ENCODE peak calls at places on chromosomes 13 and 19, in five cellular contexts. O is HCT116, Q is GM12878, A is HepG2, C is K562. N is an unnamed sample.

GRCh38 chr13:65460136-65460535 is 1770.0 kb downstream of the PCDH9 start:
- DNase-seq in O (no peak), C (no peak), A (no peak), Q (no peak), N (no peak)

GRCh38 chr13:34361528-34361927 is 543.6 kb downstream of the RFC3 start:
- DNase-seq in A (no peak), O (no peak), C (no peak), Q (no peak), N (no peak)

GRCh38 chr13:32538234-32538620 is 368 bp downstream of the N4BP2L2 start:
- DNase-seq in A (peak), C (no peak), O (no peak), Q (no peak), N (no peak)

GRCh38 chr13:44382635-44383145 is 9.1 kb downstream of the SERP2 start:
- DNase-seq in O (no peak), C (peak), Q (no peak), A (no peak), N (no peak)

GRCh38 chr13:75405976-75406703 is 75.8 kb downstream of the TBC1D4 start:
- DNase-seq in C (no peak), A (no peak), O (no peak), Q (no peak), N (no peak)

GRCh38 chr19:33052352-33052972 is 12.2 kb downstream of the RHPN2 start:
- DNase-seq in O (no peak), A (peak), C (no peak), Q (no peak), N (no peak)

GRCh38 chr19:474126-475078 is 13.6 kb upstream of the SHC2 start:
- DNase-seq in C (no peak), A (no peak), O (no peak), Q (no peak), N (no peak)

GRCh38 chr13:23695711-23696512 is 125.7 kb downstream of the TNFRSF19 start:
- DNase-seq in Q (no peak), O (no peak), A (no peak), C (no peak), N (no peak)

GRCh38 chr19:35000647-35001501 is 751 bp downstream of the GRAMD1A start:
- DNase-seq in C (peak), A (peak), Q (no peak), O (no peak), N (peak)

GRCh38 chr13:31629085-31629785 is 110.1 kb upstream of the RXFP2 start:
- DNase-seq in Q (no peak), O (no peak), C (no peak), A (no peak), N (no peak)

GRCh38 chr19:17424743-17425365 is 5.0 kb downstream of the MVB12A start:
- DNase-seq in O (no peak), C (peak), Q (no peak), A (no peak), N (no peak)

GRCh38 chr13:98370261-98370660 is 193.2 kb upstream of the RNF113B start:
- DNase-seq in O (no peak), A (no peak), Q (no peak), C (no peak), N (peak)

GRCh38 chr13:27023385-27023784 is 148.2 kb downstream of the USP12 start:
- DNase-seq in O (no peak), A (no peak), Q (no peak), C (no peak), N (no peak)

GRCh38 chr13:111610077-111610476 is 289.6 kb downstream of the TEX29 start:
- DNase-seq in O (no peak), C (no peak), Q (no peak), A (no peak), N (no peak)

GRCh38 chr19:36215276-36216171 is 618 bp downstream of the ZNF146 start:
- DNase-seq in A (no peak), C (peak), Q (no peak), O (no peak), N (no peak)

GRCh38 chr13:113410472-113411201 is 42.7 kb downstream of the ADPRHL1 start:
- DNase-seq in O (peak), Q (no peak), C (no peak), A (peak), N (no peak)

GRCh38 chr19:47253467-47253881 is 2.9 kb upstream of the CCDC9 start:
- DNase-seq in O (no peak), Q (no peak), C (no peak), A (peak), N (no peak)

GRCh38 chr19:9917322-9917721 is 19.0 kb downstream of the OLFM2 start:
- DNase-seq in Q (no peak), O (peak), C (peak), A (peak), N (no peak)

GRCh38 chr13:45402641-45403040 is 15.5 kb downstream of the SLC25A30 start:
- DNase-seq in O (no peak), C (no peak), A (no peak), Q (no peak), N (no peak)

GRCh38 chr19:44749318-44749717 is 810 bp downstream of the BCL3 start:
- DNase-seq in O (no peak), Q (no peak), A (no peak), C (no peak), N (no peak)

GRCh38 chr19:6894313-6894712 is 6.9 kb downstream of the ADGRE1 start:
- DNase-seq in O (no peak), A (no peak), C (no peak), Q (no peak), N (no peak)

GRCh38 chr13:36341718-36342117 is 4.5 kb downstream of the SPART start:
- DNase-seq in C (no peak), O (no peak), Q (no peak), A (no peak), N (no peak)

GRCh38 chr13:40146586-40147240 is 491.3 kb downstream of the COG6 start:
- DNase-seq in Q (no peak), A (no peak), O (no peak), C (no peak), N (no peak)

GRCh38 chr13:113545455-113545930 is 39.1 kb upstream of the TFDP1 start:
- DNase-seq in O (no peak), Q (no peak), A (no peak), C (no peak), N (no peak)

GRCh38 chr19:10120538-10121198 is 969 bp upstream of the EIF3G start:
- DNase-seq in A (no peak), C (no peak), O (no peak), Q (no peak), N (no peak)

GRCh38 chr19:34787059-34787824 is 14.2 kb upstream of the ZNF599 start:
- DNase-seq in C (no peak), Q (no peak), A (no peak), O (no peak), N (no peak)

GRCh38 chr19:35852029-35852780 is at the start of gene NPHS1:
- DNase-seq in A (no peak), O (no peak), Q (no peak), C (no peak), N (no peak)

GRCh38 chr13:83220241-83220640 is 662.0 kb downstream of the SLITRK1 start:
- DNase-seq in Q (no peak), A (no peak), C (no peak), O (no peak), N (no peak)

GRCh38 chr13:110382229-110382628 is 75.1 kb downstream of the COL4A2 start:
- DNase-seq in A (no peak), C (no peak), O (no peak), Q (no peak), N (no peak)

GRCh38 chr13:86383151-86383550 is 583.9 kb upstream of the SLITRK6 start:
- DNase-seq in O (no peak), A (no peak), Q (no peak), C (no peak), N (no peak)

GRCh38 chr13:110239280-110240120 is 67.5 kb downstream of the COL4A1 start:
- DNase-seq in C (no peak), O (no peak), A (no peak), Q (no peak), N (no peak)

GRCh38 chr13:43780666-43781065 is 6.1 kb downstream of the ENOX1 start:
- DNase-seq in Q (no peak), O (no peak), C (no peak), A (no peak), N (no peak)

GRCh38 chr19:36115453-36116343 is at the start of gene TBCB:
- DNase-seq in C (peak), A (peak), O (no peak), Q (no peak), N (no peak)

GRCh38 chr13:23547000-23547590 is 23.1 kb upstream of the TNFRSF19 start:
- DNase-seq in Q (no peak), C (no peak), A (no peak), O (no peak), N (peak)

GRCh38 chr19:6732803-6733337 is 4.5 kb downstream of the GPR108 start:
- DNase-seq in Q (no peak), O (no peak), A (no peak), C (no peak), N (no peak)

GRCh38 chr13:20869540-20869939 is 33.0 kb downstream of the XPO4 start:
- DNase-seq in C (no peak), A (no peak), Q (no peak), O (no peak), N (no peak)

GRCh38 chr19:6696239-6696820 is 24.1 kb downstream of the C3 start:
- DNase-seq in O (no peak), A (no peak), Q (no peak), C (no peak), N (no peak)

GRCh38 chr13:23579886-23580706 is 9.9 kb downstream of the TNFRSF19 start:
- DNase-seq in Q (no peak), C (no peak), O (no peak), A (no peak), N (peak)

GRCh38 chr13:48404952-48405351 is 8.0 kb downstream of the LPAR6 start:
- DNase-seq in A (no peak), C (no peak), Q (no peak), O (no peak), N (no peak)

GRCh38 chr19:16259385-16260159 is 61.9 kb downstream of the AP1M1 start:
- DNase-seq in C (no peak), A (no peak), O (no peak), Q (peak), N (no peak)
- H3K4me2 ChIP-seq in C (no peak), A (no peak), O (no peak), Q (peak), N (no peak)

GRCh38 chr19:38466050-38466449 is 32.6 kb downstream of the RYR1 start:
- DNase-seq in Q (no peak), O (no peak), C (no peak), A (no peak), N (no peak)

GRCh38 chr19:38467541-38468525 is 34.3 kb downstream of the RYR1 start:
- DNase-seq in C (no peak), A (no peak), O (no peak), Q (no peak), N (no peak)

GRCh38 chr19:38470788-38471480 is 37.4 kb downstream of the RYR1 start:
- DNase-seq in Q (no peak), O (no peak), A (no peak), C (no peak), N (no peak)

GRCh38 chr19:38473201-38473600 is 39.7 kb downstream of the RYR1 start:
- DNase-seq in Q (no peak), C (no peak), O (no peak), A (no peak), N (no peak)

DNA sequence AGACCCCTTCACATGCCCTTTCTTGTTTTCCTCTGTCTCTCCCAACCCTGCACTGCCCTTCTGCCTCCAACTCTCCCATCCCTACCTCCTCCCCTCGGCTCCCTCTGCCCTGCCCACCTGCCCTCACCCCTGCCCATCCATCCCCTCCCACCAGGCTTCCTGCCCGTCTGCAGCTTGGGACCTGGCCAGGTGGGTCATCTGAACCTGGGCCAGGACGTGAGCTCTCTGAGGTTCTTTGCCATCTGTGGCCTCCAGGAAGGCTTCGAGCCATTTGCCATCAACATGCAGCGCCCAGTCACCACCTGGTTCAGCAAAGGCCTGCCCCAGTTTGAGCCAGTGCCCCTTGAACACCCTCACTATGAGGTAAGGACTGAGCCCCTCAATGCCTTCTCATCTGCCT is 35.7 kb downstream of the RYR1 start:
- DNase-seq in C (no peak), Q (no peak), O (no peak), A (no peak), N (no peak)
- TF ChIP-seq SP1 in C (no peak), Q (no peak), O (no peak), A (no peak), N (no peak)

DNA sequence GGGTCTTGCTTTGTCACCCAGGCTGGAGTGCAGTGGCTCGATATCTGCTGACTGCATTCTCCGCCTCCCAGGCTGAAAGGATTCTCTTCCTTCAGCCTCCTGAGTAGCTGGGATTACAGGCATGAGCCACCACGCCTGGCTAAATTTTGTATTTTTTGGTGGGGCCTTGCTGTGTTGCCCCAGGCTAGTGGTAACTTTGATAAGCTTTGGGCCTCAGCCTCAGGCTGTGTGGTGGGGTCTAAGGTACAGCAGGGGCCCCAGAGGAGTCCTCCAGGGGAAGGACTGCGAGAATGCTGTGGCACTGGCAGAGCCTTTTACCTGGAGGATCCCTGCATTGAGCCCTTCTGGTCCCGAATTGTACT is 7.2 kb downstream of the DOT1L start:
- DNase-seq in A (no peak), C (no peak), Q (no peak), O (no peak), N (no peak)
- H3K4me2 ChIP-seq in A (peak), C (peak), Q (peak), O (peak), N (peak)

GRCh38 chr19:48396871-48397176 is 3.4 kb downstream of the GRIN2D start:
- DNase-seq in O (no peak), Q (no peak), C (no peak), A (no peak), N (no peak)
- TF ChIP-seq SP1 in O (no peak), Q (no peak), C (no peak), A (no peak), N (no peak)

GRCh38 chr13:47326061-47326460 is 429.2 kb upstream of the HTR2A start:
- DNase-seq in A (no peak), C (no peak), Q (no peak), O (no peak), N (no peak)
- H3K4me2 ChIP-seq in A (no peak), C (no peak), Q (no peak), O (no peak), N (no peak)

GRCh38 chr13:95564091-95564490 is 11.6 kb downstream of the CLDN10 start:
- DNase-seq in Q (no peak), A (no peak), O (no peak), C (no peak), N (no peak)

GRCh38 chr13:95560387-95560786 is 7.9 kb downstream of the CLDN10 start:
- DNase-seq in O (no peak), C (no peak), A (no peak), Q (no peak), N (no peak)

GRCh38 chr13:95553614-95554385 is 1.3 kb downstream of the CLDN10 start:
- DNase-seq in O (no peak), A (no peak), Q (no peak), C (no peak), N (no peak)

GRCh38 chr13:95556981-95557380 is 4.5 kb downstream of the CLDN10 start:
- DNase-seq in Q (no peak), O (no peak), A (no peak), C (no peak), N (no peak)

GRCh38 chr13:95559100-95559499 is 6.6 kb downstream of the CLDN10 start:
- DNase-seq in O (no peak), A (no peak), Q (no peak), C (no peak), N (no peak)
- TF ChIP-seq SP1 in O (no peak), A (no peak), Q (no peak), C (no peak), N (no peak)

GRCh38 chr19:3370728-3371591 is 4.6 kb downstream of the NFIC start:
- DNase-seq in O (no peak), C (no peak), A (no peak), Q (no peak), N (no peak)
- H3K4me2 ChIP-seq in O (no peak), C (no peak), A (no peak), Q (peak), N (peak)